ENCODE peak calls at places on chromosomes 11 and 22, in six cellular contexts. One of them, this sample, is unnamed.

GRCh38 chr11:12941671-12942070 is 67.4 kb upstream of the RASSF10 start:
- DNase-seq in progenitor cell of endocrine pancreas: no peak
- DNase-seq in RCC 7860: no peak
- DNase-seq in activated naive CD8-positive, alpha-beta T cell treated with anti-CD3 and anti-CD28 coated beads, Interleukin-2, amount 50 U/mL, for 24 hours: no peak
- DNase-seq in neural crest cell: no peak
- DNase-seq in Right ventricle myocardium superior: no peak
- DNase-seq in this sample: no peak

GRCh38 chr11:77158041-77158695 is 30.1 kb downstream of the MYO7A start:
- DNase-seq in Right ventricle myocardium superior: peak; percentile 24
- DNase-seq in RCC 7860: no peak
- DNase-seq in progenitor cell of endocrine pancreas: no peak
- DNase-seq in activated naive CD8-positive, alpha-beta T cell treated with anti-CD3 and anti-CD28 coated beads, Interleukin-2, amount 50 U/mL, for 24 hours: no peak
- DNase-seq in neural crest cell: no peak
- DNase-seq in this sample: no peak

GRCh38 chr11:48880021-48880441 is 103.7 kb downstream of the TRIM51G start:
- DNase-seq in RCC 7860: no peak
- DNase-seq in activated naive CD8-positive, alpha-beta T cell treated with anti-CD3 and anti-CD28 coated beads, Interleukin-2, amount 50 U/mL, for 24 hours: no peak
- DNase-seq in neural crest cell: no peak
- DNase-seq in Right ventricle myocardium superior: peak; percentile 24
- DNase-seq in progenitor cell of endocrine pancreas: no peak
- DNase-seq in this sample: peak; percentile 50

GRCh38 chr11:85893378-85893777 is 38.2 kb downstream of the CCDC83 start:
- DNase-seq in progenitor cell of endocrine pancreas: no peak
- DNase-seq in activated naive CD8-positive, alpha-beta T cell treated with anti-CD3 and anti-CD28 coated beads, Interleukin-2, amount 50 U/mL, for 24 hours: no peak
- DNase-seq in neural crest cell: no peak
- DNase-seq in Right ventricle myocardium superior: no peak
- DNase-seq in RCC 7860: no peak
- DNase-seq in this sample: no peak

GRCh38 chr11:14105446-14105845 is 142.9 kb downstream of the SPON1 start:
- DNase-seq in neural crest cell: no peak
- DNase-seq in progenitor cell of endocrine pancreas: no peak
- DNase-seq in RCC 7860: no peak
- DNase-seq in Right ventricle myocardium superior: no peak
- DNase-seq in activated naive CD8-positive, alpha-beta T cell treated with anti-CD3 and anti-CD28 coated beads, Interleukin-2, amount 50 U/mL, for 24 hours: no peak
- DNase-seq in this sample: no peak

GRCh38 chr11:83801799-83802198 is 515.6 kb upstream of the CCDC90B start:
- DNase-seq in progenitor cell of endocrine pancreas: no peak
- DNase-seq in activated naive CD8-positive, alpha-beta T cell treated with anti-CD3 and anti-CD28 coated beads, Interleukin-2, amount 50 U/mL, for 24 hours: no peak
- DNase-seq in RCC 7860: no peak
- DNase-seq in neural crest cell: no peak
- DNase-seq in Right ventricle myocardium superior: no peak
- DNase-seq in this sample: no peak

GRCh38 chr11:64859542-64860414 is 15.3 kb upstream of the CDC42BPG start:
- DNase-seq in activated naive CD8-positive, alpha-beta T cell treated with anti-CD3 and anti-CD28 coated beads, Interleukin-2, amount 50 U/mL, for 24 hours: peak; percentile 64
- DNase-seq in progenitor cell of endocrine pancreas: no peak
- DNase-seq in neural crest cell: no peak
- DNase-seq in Right ventricle myocardium superior: no peak
- DNase-seq in RCC 7860: no peak
- DNase-seq in this sample: no peak

GRCh38 chr11:87215236-87215635 is 177.5 kb downstream of the TMEM135 start:
- DNase-seq in activated naive CD8-positive, alpha-beta T cell treated with anti-CD3 and anti-CD28 coated beads, Interleukin-2, amount 50 U/mL, for 24 hours: no peak
- DNase-seq in progenitor cell of endocrine pancreas: no peak
- DNase-seq in RCC 7860: no peak
- DNase-seq in neural crest cell: no peak
- DNase-seq in Right ventricle myocardium superior: no peak
- DNase-seq in this sample: no peak

GRCh38 chr11:94706211-94706610 is 61.9 kb upstream of the AMOTL1 start:
- DNase-seq in Right ventricle myocardium superior: peak; percentile 38
- DNase-seq in RCC 7860: no peak
- DNase-seq in progenitor cell of endocrine pancreas: no peak
- DNase-seq in activated naive CD8-positive, alpha-beta T cell treated with anti-CD3 and anti-CD28 coated beads, Interleukin-2, amount 50 U/mL, for 24 hours: no peak
- DNase-seq in neural crest cell: no peak
- DNase-seq in this sample: no peak

GRCh38 chr11:35725880-35726279 is 63.3 kb downstream of the TRIM44 start:
- DNase-seq in neural crest cell: no peak
- DNase-seq in RCC 7860: peak; percentile 66
- DNase-seq in Right ventricle myocardium superior: no peak
- DNase-seq in activated naive CD8-positive, alpha-beta T cell treated with anti-CD3 and anti-CD28 coated beads, Interleukin-2, amount 50 U/mL, for 24 hours: no peak
- DNase-seq in progenitor cell of endocrine pancreas: no peak
- DNase-seq in this sample: no peak

GRCh38 chr11:1341928-1342524 is 32.6 kb upstream of the TOLLIP start:
- DNase-seq in RCC 7860: no peak
- DNase-seq in progenitor cell of endocrine pancreas: no peak
- DNase-seq in Right ventricle myocardium superior: no peak
- DNase-seq in neural crest cell: no peak
- DNase-seq in activated naive CD8-positive, alpha-beta T cell treated with anti-CD3 and anti-CD28 coated beads, Interleukin-2, amount 50 U/mL, for 24 hours: no peak
- DNase-seq in this sample: peak; percentile 50

GRCh38 chr11:57410287-57410686 is 16.6 kb downstream of the SLC43A3 start:
- DNase-seq in Right ventricle myocardium superior: no peak
- DNase-seq in activated naive CD8-positive, alpha-beta T cell treated with anti-CD3 and anti-CD28 coated beads, Interleukin-2, amount 50 U/mL, for 24 hours: no peak
- DNase-seq in neural crest cell: no peak
- DNase-seq in RCC 7860: peak; percentile 52
- DNase-seq in progenitor cell of endocrine pancreas: no peak
- DNase-seq in this sample: no peak

GRCh38 chr11:88100161-88100560 is 75.1 kb downstream of the RAB38 start:
- DNase-seq in Right ventricle myocardium superior: no peak
- DNase-seq in activated naive CD8-positive, alpha-beta T cell treated with anti-CD3 and anti-CD28 coated beads, Interleukin-2, amount 50 U/mL, for 24 hours: no peak
- DNase-seq in progenitor cell of endocrine pancreas: no peak
- DNase-seq in neural crest cell: no peak
- DNase-seq in RCC 7860: no peak
- DNase-seq in this sample: no peak

GRCh38 chr11:62545437-62546243 is 966 bp downstream of the AHNAK start:
- DNase-seq in activated naive CD8-positive, alpha-beta T cell treated with anti-CD3 and anti-CD28 coated beads, Interleukin-2, amount 50 U/mL, for 24 hours: peak; percentile 67
- DNase-seq in neural crest cell: no peak
- DNase-seq in RCC 7860: peak; percentile 93
- DNase-seq in progenitor cell of endocrine pancreas: peak; percentile 47
- DNase-seq in Right ventricle myocardium superior: peak; percentile 96
- DNase-seq in this sample: peak; percentile 97

GRCh38 chr11:47797633-47798032 is 30.5 kb upstream of the FNBP4 start:
- DNase-seq in Right ventricle myocardium superior: no peak
- DNase-seq in progenitor cell of endocrine pancreas: no peak
- DNase-seq in neural crest cell: no peak
- DNase-seq in activated naive CD8-positive, alpha-beta T cell treated with anti-CD3 and anti-CD28 coated beads, Interleukin-2, amount 50 U/mL, for 24 hours: peak; percentile 41
- DNase-seq in RCC 7860: peak; percentile 56
- DNase-seq in this sample: no peak

GRCh38 chr11:117766576-117766975 is 30.4 kb downstream of the DSCAML1 start:
- DNase-seq in Right ventricle myocardium superior: no peak
- DNase-seq in progenitor cell of endocrine pancreas: no peak
- DNase-seq in activated naive CD8-positive, alpha-beta T cell treated with anti-CD3 and anti-CD28 coated beads, Interleukin-2, amount 50 U/mL, for 24 hours: no peak
- DNase-seq in neural crest cell: no peak
- DNase-seq in RCC 7860: no peak
- DNase-seq in this sample: no peak

GRCh38 chr22:17319541-17319940 is 49.7 kb upstream of the CECR2 start:
- DNase-seq in Right ventricle myocardium superior: no peak
- DNase-seq in activated naive CD8-positive, alpha-beta T cell treated with anti-CD3 and anti-CD28 coated beads, Interleukin-2, amount 50 U/mL, for 24 hours: no peak
- DNase-seq in neural crest cell: peak; percentile 6
- DNase-seq in progenitor cell of endocrine pancreas: no peak
- DNase-seq in RCC 7860: no peak
- DNase-seq in this sample: no peak

GRCh38 chr22:28706845-28707244 is 27.2 kb upstream of the TTC28 start:
- DNase-seq in RCC 7860: no peak
- DNase-seq in progenitor cell of endocrine pancreas: no peak
- DNase-seq in activated naive CD8-positive, alpha-beta T cell treated with anti-CD3 and anti-CD28 coated beads, Interleukin-2, amount 50 U/mL, for 24 hours: no peak
- DNase-seq in neural crest cell: no peak
- DNase-seq in Right ventricle myocardium superior: no peak
- DNase-seq in this sample: no peak

GRCh38 chr11:65298655-65299179 is 15.9 kb upstream of the CDC42EP2 start:
- DNase-seq in neural crest cell: no peak
- DNase-seq in Right ventricle myocardium superior: peak; percentile 84
- DNase-seq in progenitor cell of endocrine pancreas: no peak
- DNase-seq in RCC 7860: no peak
- DNase-seq in activated naive CD8-positive, alpha-beta T cell treated with anti-CD3 and anti-CD28 coated beads, Interleukin-2, amount 50 U/mL, for 24 hours: no peak
- DNase-seq in this sample: peak; percentile 96

This sample was measured in sigmoid colon.